ENCODE peak calls at places on chromosomes 13 and 19, in six cellular contexts. O is H1, P is NT2/D1, L is HCT116, T is GM12878, D is HepG2. I is an unnamed sample.
A peak's percentile ranks its signal among the peaks of the same experiment; 100 is the strongest.

GRCh38 chr13:73040968-73041580 is 17.7 kb upstream of the KLF5 start:
- DNase-seq in O (no peak), P (no peak), L (no peak), T (no peak), D (peak; percentile 24), I (no peak)

GRCh38 chr19:35106898-35107540 is 8.6 kb upstream of the FXYD3 start:
- DNase-seq in O (no peak), P (no peak), L (no peak), T (no peak), D (no peak), I (no peak)

GRCh38 chr19:43789029-43789428 is 8.3 kb upstream of the KCNN4 start:
- DNase-seq in O (no peak), P (no peak), L (no peak), T (no peak), D (no peak), I (peak; percentile 37)

GRCh38 chr13:27493981-27494380 is 43.6 kb upstream of the MTIF3 start:
- DNase-seq in O (no peak), P (no peak), L (no peak), T (no peak), D (no peak), I (no peak)

GRCh38 chr19:37654118-37654517 is 1.1 kb downstream of the ZFP30 start:
- DNase-seq in O (no peak), P (no peak), L (no peak), T (no peak), D (no peak), I (no peak)

GRCh38 chr19:17138937-17139598 is 63.5 kb downstream of the MYO9B start:
- DNase-seq in O (no peak), P (no peak), L (no peak), T (no peak), D (peak; percentile 52), I (no peak)

GRCh38 chr19:14559916-14560775 is 11.7 kb downstream of the NDUFB7 start:
- DNase-seq in O (no peak), P (no peak), L (no peak), T (no peak), D (no peak), I (no peak)

GRCh38 chr19:47113446-47114348 is at the start of gene ZC3H4:
- DNase-seq in O (peak; percentile 98), P (peak; percentile 77), L (peak; percentile 90), T (peak; percentile 85), D (peak; percentile 87), I (peak; percentile 95)

GRCh38 chr13:99702687-99703319 is 201.5 kb downstream of the TM9SF2 start:
- DNase-seq in O (no peak), P (no peak), L (no peak), T (no peak), D (no peak), I (no peak)

GRCh38 chr19:33063356-33064116 is 1.2 kb downstream of the RHPN2 start:
- DNase-seq in O (peak; percentile 60), P (no peak), L (no peak), T (no peak), D (no peak), I (no peak)

GRCh38 chr19:17948967-17949930 is 16.4 kb downstream of the CCDC124 start:
- DNase-seq in O (peak; percentile 63), P (no peak), L (no peak), T (no peak), D (no peak), I (no peak)

GRCh38 chr13:47678201-47678963 is 322.7 kb downstream of the SUCLA2 start:
- DNase-seq in O (no peak), P (no peak), L (no peak), T (no peak), D (no peak), I (no peak)

GRCh38 chr19:19866599-19867248 is 1.0 kb downstream of the ZNF253 start:
- DNase-seq in O (peak; percentile 83), P (peak; percentile 66), L (no peak), T (peak; percentile 15), D (peak; percentile 58), I (peak; percentile 53)

GRCh38 chr13:31174018-31174417 is 12.3 kb upstream of the HSPH1 start:
- DNase-seq in O (no peak), P (no peak), L (no peak), T (no peak), D (peak; percentile 38), I (no peak)
- TF ChIP-seq ZNF274 in O (no peak), P (no peak), L (no peak), T (no peak), D (no peak), I (no peak)

GRCh38 chr19:6735181-6735891 is 2.0 kb downstream of the GPR108 start:
- DNase-seq in O (no peak), P (no peak), L (no peak), T (no peak), D (no peak), I (no peak)
- TF ChIP-seq ZNF274 in O (no peak), P (no peak), L (no peak), T (no peak), D (no peak), I (no peak)

DNA sequence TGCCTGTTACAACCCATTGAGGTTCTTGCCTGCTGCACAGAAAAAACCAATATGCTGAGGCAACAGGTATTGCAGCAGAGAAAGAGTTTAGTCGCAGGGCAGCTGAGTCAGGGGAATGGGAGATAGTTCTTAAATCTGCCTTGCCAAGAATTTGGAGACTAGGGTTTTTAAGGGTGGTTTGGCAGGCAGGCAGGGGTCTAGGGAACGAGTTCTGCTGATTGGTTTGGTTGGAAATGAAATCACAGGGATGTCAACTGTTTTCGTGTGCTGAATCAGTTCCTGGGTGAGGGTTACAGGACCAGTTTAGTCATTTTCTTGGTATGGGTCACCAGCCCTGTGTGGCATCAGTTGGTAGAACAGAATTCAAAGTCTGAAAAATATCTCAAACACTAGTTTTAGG is 36.6 kb downstream of the PDS5B start:
- DNase-seq in O (no peak), P (no peak), L (no peak), T (no peak), D (no peak), I (no peak)
- TF ChIP-seq ZNF274 in O (no peak), P (no peak), L (no peak), T (no peak), D (no peak), I (no peak)

DNA sequence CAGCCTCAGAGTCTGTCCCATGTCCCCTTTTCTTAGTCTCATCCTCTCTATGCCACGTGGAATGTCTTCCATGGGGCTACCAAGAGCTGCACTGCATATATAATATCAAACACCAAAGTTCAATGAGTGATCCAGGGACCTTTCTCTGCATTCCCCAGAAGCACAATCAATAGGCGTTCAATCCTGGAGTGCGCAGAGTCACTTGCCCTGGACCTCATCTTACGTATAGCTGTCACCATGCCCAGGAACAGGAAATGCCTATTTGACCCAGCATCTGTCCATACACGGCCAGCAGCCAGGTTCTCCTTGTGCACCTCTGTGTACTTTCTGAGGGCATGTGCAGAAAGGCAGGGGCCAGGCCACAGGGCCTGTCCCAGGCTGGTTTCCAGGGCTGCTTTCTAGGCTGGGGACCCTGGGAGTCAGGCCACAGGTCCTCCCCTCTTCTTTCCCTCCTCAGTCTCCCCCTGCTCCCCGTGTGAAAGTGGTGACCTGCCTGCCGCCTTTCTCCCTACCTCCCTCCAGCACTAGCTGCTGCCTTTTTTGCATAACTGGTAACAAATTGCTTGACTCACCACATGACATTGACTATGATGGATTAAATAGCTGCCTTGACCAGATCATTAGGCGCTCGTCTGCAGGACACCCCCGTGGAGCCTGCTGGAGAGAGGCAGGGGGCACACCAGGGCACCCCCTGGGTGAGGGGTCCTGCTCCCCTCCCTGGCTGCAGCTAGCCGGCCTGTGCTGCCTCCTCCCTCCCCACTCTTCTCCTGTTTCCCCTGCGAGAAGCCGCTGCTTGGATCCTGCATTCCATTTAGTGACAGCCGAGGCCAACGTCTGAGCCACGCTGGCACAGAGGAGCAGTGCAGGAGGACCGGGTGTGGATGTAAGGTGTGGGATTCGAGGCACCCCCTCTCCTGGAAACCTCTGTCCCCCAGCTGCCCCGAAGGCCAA is 222.1 kb downstream of the ZNF536 start:
- DNase-seq in O (peak; percentile 48), P (no peak), L (no peak), T (no peak), D (no peak), I (no peak)
- TF ChIP-seq ZNF274 in O (no peak), P (no peak), L (no peak), T (no peak), D (no peak), I (no peak)

DNA sequence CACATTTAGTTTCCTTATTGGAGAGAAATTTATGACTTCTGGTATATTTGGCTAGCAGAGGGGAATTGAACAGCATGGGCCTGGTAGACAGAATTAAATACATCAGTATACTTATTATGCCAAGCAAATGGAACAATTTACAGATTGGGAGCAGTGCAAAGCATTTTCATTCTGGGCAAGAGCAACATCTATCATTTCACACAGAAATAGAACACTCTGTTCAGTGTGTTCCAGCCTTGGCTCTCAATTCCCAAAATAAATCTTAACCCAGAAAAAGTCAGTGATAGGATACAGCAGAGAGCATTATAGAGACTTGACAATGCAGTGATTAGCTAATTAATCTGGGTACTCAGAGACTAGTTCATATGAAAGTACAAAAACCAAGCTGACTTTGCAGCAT is 604.0 kb upstream of the SLITRK6 start:
- DNase-seq in O (no peak), P (no peak), L (no peak), T (no peak), D (no peak), I (no peak)
- TF ChIP-seq ZNF274 in O (no peak), P (no peak), L (no peak), T (no peak), D (no peak), I (no peak)

I was measured in K562.